ENCODE peak calls at places on chromosomes 2 and 18, in nine cellular contexts. M, P, D, R, F, K, E, Q and O are unnamed samples.
A peak's percentile ranks its signal among the peaks of the same experiment; 100 is the strongest.

GRCh38 chr2:6694555-6694954 is 171.2 kb downstream of the CMPK2 start:
- DNase-seq in Q (no peak), K (peak; percentile 76), R (no peak), P (no peak), E (no peak), D (no peak), F (no peak), M (no peak), O (no peak)

GRCh38 chr18:79900610-79901570 is 50.6 kb downstream of the SLC66A2 start:
- DNase-seq in D (peak; percentile 59), E (no peak), Q (peak; percentile 50), R (no peak), P (no peak), M (no peak), K (no peak), F (no peak), O (no peak)

GRCh38 chr18:67133669-67134068 is 382.9 kb downstream of the DSEL start:
- DNase-seq in E (no peak), K (no peak), R (no peak), P (no peak), Q (no peak), M (no peak), F (no peak), D (no peak), O (no peak)

GRCh38 chr2:10514743-10515142 is 66.6 kb upstream of the ODC1 start:
- DNase-seq in R (peak; percentile 82), E (no peak), K (peak; percentile 98), Q (no peak), P (peak; percentile 81), M (no peak), D (no peak), F (peak; percentile 77), O (no peak)

GRCh38 chr2:138550670-138551287 is 49.2 kb downstream of the SPOPL start:
- DNase-seq in Q (no peak), K (no peak), F (no peak), E (no peak), P (no peak), D (no peak), M (no peak), R (no peak), O (no peak)

GRCh38 chr2:15189236-15189635 is 371.9 kb downstream of the NBAS start:
- DNase-seq in M (no peak), K (no peak), R (no peak), D (no peak), E (no peak), Q (no peak), P (no peak), F (no peak), O (no peak)

GRCh38 chr2:224195954-224196571 is 157.0 kb upstream of the SERPINE2 start:
- DNase-seq in P (no peak), Q (peak; percentile 48), E (no peak), F (peak; percentile 34), M (no peak), K (no peak), D (no peak), R (no peak), O (no peak)

GRCh38 chr2:17289669-17290068 is 228.6 kb downstream of the RAD51AP2 start:
- DNase-seq in K (no peak), R (no peak), P (no peak), D (no peak), F (no peak), Q (no peak), E (no peak), M (no peak), O (no peak)

GRCh38 chr2:28436525-28437051 is 43.9 kb downstream of the FOSL2 start:
- DNase-seq in K (no peak), M (no peak), D (no peak), Q (no peak), F (no peak), E (no peak), P (no peak), R (no peak), O (no peak)

GRCh38 chr18:22711381-22711717 is 221.8 kb upstream of the RBBP8 start:
- DNase-seq in E (peak; percentile 6), R (peak; percentile 82), M (no peak), D (no peak), K (peak; percentile 87), Q (no peak), P (no peak), F (no peak), O (peak; percentile 84)

GRCh38 chr2:139946690-139947089 is 1166.5 kb upstream of the NXPH2 start:
- DNase-seq in K (no peak), E (no peak), P (no peak), F (no peak), Q (no peak), R (no peak), D (no peak), M (no peak), O (no peak)

GRCh38 chr2:241986836-241987641 is 117.5 kb downstream of the RTP5 start:
- DNase-seq in F (no peak), E (no peak), Q (no peak), K (no peak), R (no peak), P (no peak), M (no peak), D (no peak), O (no peak)
- TF ChIP-seq CTCF in F (no peak), E (no peak), Q (no peak), K (no peak), R (no peak), P (no peak), M (no peak), D (no peak), O (no peak)

DNA sequence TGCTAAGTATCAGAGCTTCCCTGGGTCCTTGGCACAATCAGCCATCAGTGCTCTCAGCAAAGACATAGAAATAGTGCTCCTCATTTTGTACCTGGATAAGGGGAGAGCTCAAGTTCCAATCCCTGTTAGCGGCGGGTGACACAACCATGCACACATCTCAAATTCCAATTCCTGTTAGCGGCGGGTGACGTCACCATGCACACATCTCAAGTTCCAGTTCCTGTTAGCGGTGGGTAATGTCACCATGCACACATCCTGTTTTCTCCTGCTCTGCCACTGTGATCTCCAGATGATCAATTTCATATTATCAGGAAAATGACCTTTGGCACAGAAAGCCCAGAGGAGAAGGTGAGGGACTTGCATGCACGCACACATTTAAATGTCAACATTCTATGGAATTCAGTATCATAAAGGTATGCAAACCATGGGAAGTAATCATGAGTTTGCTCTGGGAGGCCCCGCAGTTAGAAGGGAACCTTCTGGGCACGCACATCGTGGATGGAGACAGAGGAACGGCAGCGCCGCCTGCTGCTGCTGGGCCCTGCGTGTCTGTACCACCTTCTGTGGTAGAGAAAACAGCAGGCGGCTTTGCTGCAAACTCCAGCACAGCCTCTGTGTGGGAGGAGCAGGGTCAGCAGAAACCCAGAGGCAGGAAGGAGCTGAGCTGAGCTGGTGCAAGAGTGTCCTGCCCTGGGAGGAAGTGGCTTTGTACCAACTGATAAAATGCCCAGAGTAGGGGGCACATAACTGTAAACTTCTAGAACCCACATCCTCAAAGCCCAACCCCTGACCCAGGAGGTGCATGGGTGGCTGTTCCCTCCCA is 77.8 kb downstream of the MBP start:
- DNase-seq in E (peak; percentile 75), K (peak; percentile 80), R (no peak), M (peak; percentile 83), Q (peak; percentile 91), D (peak; percentile 91), P (no peak), F (peak; percentile 94), O (no peak)
- H3K4me3 ChIP-seq in E (no peak overlapping the region), K (no peak overlapping the region), R (no peak overlapping the region), M (peak overlapping the region; percentile 49), Q (peak overlapping the region; percentile 27), D (no peak overlapping the region), P (no peak overlapping the region), F (peak overlapping the region; percentile 12), O (no peak overlapping the region)

GRCh38 chr2:239830066-239830717 is 194.9 kb downstream of the NDUFA10 start:
- DNase-seq in E (no peak), R (no peak), D (peak; percentile 56), P (no peak), F (no peak), K (peak; percentile 3), Q (no peak), M (no peak), O (no peak)

GRCh38 chr2:239829326-239829725 is 195.8 kb downstream of the NDUFA10 start:
- DNase-seq in P (no peak), M (no peak), K (no peak), Q (no peak), F (no peak), D (peak; percentile 47), R (no peak), E (no peak), O (no peak)

GRCh38 chr2:239832101-239832994 is 192.8 kb downstream of the NDUFA10 start:
- DNase-seq in P (no peak), D (peak; percentile 43), F (no peak), R (no peak), M (no peak), K (no peak), Q (peak; percentile 24), E (no peak), O (no peak)

GRCh38 chr2:239831272-239831731 is 193.8 kb downstream of the NDUFA10 start:
- DNase-seq in K (no peak), E (no peak), Q (no peak), M (no peak), F (no peak), D (peak; percentile 50), P (no peak), R (no peak), O (no peak)

DNA sequence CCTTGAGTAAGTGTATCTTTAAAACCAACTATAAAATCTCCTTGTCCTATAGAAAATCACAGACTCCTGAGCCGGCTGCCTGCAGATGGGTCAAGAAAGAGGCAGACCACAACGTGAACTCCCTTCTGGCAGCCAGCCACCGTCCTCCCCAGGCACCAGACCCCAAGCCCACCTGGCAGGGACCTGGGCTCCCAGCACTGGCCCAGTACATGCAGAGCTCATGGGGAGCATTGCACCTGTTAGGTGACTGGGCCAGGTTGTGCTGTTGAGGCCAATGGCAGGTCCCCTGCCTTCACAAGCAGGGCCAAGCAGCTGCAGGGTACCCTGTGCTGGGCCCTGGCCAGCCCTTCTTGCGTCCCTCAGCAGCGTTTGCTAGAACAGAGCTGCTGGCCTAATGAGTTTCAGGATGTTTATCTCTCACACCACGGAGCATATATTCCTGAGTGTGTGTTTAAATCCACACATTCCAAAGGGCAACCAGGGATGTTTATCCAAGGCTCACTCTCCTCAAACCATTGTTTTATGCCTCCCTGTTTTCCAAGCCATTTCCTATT is 194.3 kb downstream of the NDUFA10 start:
- DNase-seq in E (no peak), P (no peak), F (no peak), M (no peak), R (no peak), Q (no peak), D (peak; percentile 55), K (no peak), O (no peak)
- TF ChIP-seq CTCF in E (no peak), P (no peak), F (no peak), M (no peak), R (no peak), Q (no peak), D (no peak), K (no peak), O (no peak)

DNA sequence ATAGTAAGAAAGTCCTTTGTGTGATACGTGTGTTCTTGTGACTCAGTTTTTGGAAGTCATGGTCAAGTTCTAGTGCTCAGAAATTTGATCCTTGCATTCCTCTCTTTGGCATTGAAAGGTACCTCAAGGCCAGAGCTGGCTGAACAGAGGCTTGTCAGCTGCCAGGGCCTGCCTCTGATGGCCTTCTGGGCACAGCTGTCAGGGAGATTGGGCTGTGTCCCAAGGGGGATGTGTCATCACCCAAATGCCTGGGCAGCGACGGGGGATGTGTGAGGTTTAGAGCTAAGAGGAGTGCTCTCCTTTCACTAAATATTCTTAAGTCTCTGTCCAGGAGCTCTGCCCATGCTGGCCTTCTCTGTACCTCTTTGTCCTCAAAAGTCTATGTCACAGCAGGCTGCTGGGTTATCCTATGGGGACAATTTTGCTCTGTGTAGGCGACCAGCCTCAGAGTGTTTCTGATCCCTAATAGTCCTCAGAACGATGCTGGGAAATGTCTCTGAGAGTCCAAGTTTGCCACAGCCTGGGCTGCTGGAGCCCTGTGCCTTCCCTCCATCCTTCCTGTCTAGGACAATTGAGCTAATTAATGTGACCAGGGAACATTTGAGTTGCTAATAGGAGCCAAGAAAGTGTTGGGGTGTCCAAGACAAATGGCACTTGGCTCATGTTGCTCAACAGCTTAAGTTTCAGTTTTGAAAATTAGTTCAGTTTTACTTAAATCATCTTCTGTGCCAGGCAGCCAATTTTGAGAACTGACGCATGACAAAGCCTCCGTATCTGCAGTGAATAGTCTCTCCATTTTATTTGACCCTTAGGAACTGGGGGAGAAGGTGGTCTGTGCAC is 115.5 kb upstream of the ZNF521 start:
- DNase-seq in K (peak; percentile 41), F (no peak), R (no peak), M (no peak), E (no peak), Q (peak; percentile 93), P (no peak), D (no peak), O (no peak)
- H3K4me3 ChIP-seq in K (no peak overlapping the region), F (no peak overlapping the region), R (no peak overlapping the region), M (no peak overlapping the region), E (no peak overlapping the region), Q (peak overlapping the region; percentile 26), P (no peak overlapping the region), D (no peak overlapping the region), O (no peak overlapping the region)